ENCODE peak calls at places on chromosomes 5 and 9, in nine cellular contexts. E is thyroid gland, O is fibroblast of mammary gland, W is mucosa of descending colon, Y is astrocyte of the cerebellum, T is AG04450, P is psoas muscle, S is choroid plexus epithelial cell, B is fibroblast of pulmonary artery. K is an unnamed sample.

GRCh38 chr5:174317261-174317894 is 271.9 kb downstream of the NSG2 start:
- DNase-seq in E (peak), O (peak), W (no peak), Y (peak), T (no peak), P (no peak), S (peak), B (peak), K (peak)

GRCh38 chr9:135038826-135039225 is 48.6 kb upstream of the OLFM1 start:
- DNase-seq in E (no peak), O (no peak), W (no peak), Y (no peak), T (no peak), P (no peak), S (no peak), B (no peak), K (no peak)

GRCh38 chr9:82456621-82457020 is 468.0 kb downstream of the SPATA31D1 start:
- DNase-seq in E (no peak), O (peak), W (no peak), Y (no peak), T (peak), P (no peak), S (peak), B (peak), K (peak)

GRCh38 chr5:33401482-33402390 is 39.0 kb upstream of the TARS1 start:
- DNase-seq in E (no peak), O (peak), W (no peak), Y (peak), T (no peak), P (no peak), S (peak), B (peak), K (peak)

GRCh38 chr9:134553061-134553891 is 88.3 kb upstream of the COL5A1 start:
- DNase-seq in E (no peak), O (no peak), W (peak), Y (no peak), T (no peak), P (no peak), S (no peak), B (no peak), K (no peak)

GRCh38 chr9:117825609-117826347 is 121.6 kb downstream of the TLR4 start:
- DNase-seq in E (no peak), O (no peak), W (no peak), Y (no peak), T (no peak), P (no peak), S (no peak), B (no peak), K (no peak)

GRCh38 chr5:168579987-168580508 is 880 bp upstream of the PANK3 start:
- DNase-seq in E (no peak), O (peak), W (no peak), Y (no peak), T (no peak), P (no peak), S (no peak), B (no peak), K (no peak)

GRCh38 chr9:93048706-93049448 is 9.6 kb upstream of the SUSD3 start:
- DNase-seq in E (peak), O (no peak), W (no peak), Y (no peak), T (no peak), P (no peak), S (no peak), B (no peak), K (no peak)

GRCh38 chr5:311963-312362 is 9.6 kb upstream of the AHRR start:
- DNase-seq in E (no peak), O (no peak), W (no peak), Y (no peak), T (no peak), P (no peak), S (no peak), B (no peak), K (no peak)

GRCh38 chr9:127132375-127132774 is 9.9 kb upstream of the ANGPTL2 start:
- DNase-seq in E (no peak), O (no peak), W (no peak), Y (no peak), T (no peak), P (no peak), S (no peak), B (no peak), K (no peak)

GRCh38 chr9:36151306-36152210 is 15.0 kb downstream of the GLIPR2 start:
- DNase-seq in E (no peak), O (peak), W (peak), Y (no peak), T (no peak), P (peak), S (peak), B (peak), K (peak)

GRCh38 chr9:35546853-35547252 is 56.9 kb downstream of the RUSC2 start:
- DNase-seq in E (no peak), O (no peak), W (no peak), Y (no peak), T (no peak), P (no peak), S (no peak), B (no peak), K (no peak)

DNA sequence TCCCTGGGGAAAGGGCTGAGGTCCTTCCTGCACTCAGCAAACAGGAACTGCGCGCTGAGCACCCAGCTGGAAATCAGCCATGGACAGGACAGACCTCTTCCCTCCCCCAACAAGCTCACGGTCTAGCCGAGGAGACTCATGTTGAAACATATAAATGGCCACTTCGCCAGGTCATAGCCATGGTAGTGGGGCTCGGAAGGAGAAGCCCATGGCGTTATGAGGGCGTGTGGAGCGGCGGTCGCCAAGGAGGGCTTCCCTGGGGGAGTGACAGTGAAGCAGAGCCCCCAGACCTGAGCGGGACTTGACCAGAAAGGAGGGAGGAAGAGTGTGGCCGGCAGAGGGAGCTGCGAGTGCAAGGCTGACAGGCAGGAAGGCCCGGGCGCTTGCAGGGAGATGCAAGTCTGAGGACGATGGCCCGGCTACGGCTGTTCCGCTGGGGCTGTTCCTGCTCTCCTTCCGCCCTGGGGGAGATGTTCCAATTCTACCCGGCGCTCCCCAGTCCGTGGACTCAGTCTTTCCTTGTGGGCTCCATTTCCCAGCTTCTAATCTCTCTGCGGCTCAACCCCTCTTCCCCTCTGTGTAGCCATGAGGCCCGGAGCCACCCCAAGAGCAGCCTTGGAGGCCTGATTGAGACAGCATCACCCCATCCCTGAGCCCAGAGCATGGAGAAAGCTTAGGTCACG is 43.9 kb upstream of the PRRC2B start:
- DNase-seq in E (peak), O (peak), W (peak), Y (peak), T (peak), P (peak), S (peak), B (peak), K (peak)
- H3K4me3 ChIP-seq in E (no peak), O (no peak), W (no peak), Y (peak), T (peak), P (peak), S (peak), B (peak), K (peak)

DNA sequence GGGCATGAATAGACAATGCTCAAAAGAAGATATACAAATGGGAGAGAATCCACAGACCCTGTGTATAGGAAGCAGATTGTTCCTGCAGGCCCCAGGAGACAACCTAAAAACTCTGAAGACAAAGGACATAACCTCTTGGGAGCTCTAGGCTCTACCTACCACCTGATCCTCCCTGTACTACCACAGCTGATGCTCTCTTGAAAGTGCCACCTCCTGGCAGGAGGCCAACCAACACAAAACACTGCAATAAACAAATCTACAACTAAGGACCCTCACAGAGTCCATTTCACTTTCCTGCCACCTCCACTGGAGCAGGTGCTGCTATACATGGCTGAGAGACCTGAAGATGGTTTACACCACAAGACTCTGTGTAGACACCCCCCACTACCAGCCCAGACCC is 49.0 kb downstream of the STARD4 start:
- DNase-seq in E (no peak), O (no peak), W (no peak), Y (no peak), T (no peak), P (no peak), S (no peak), B (no peak), K (no peak)
- TF ChIP-seq CTCF in E (no peak), O (no peak), W (no peak), Y (no peak), T (no peak), P (no peak), S (no peak), B (no peak), K (no peak)

GRCh38 chr5:177365845-177366527 is 8.3 kb downstream of the RGS14 start:
- DNase-seq in E (no peak), O (no peak), W (no peak), Y (no peak), T (no peak), P (no peak), S (no peak), B (no peak), K (no peak)

GRCh38 chr5:177367981-177368960 is 10.5 kb downstream of the RGS14 start:
- DNase-seq in E (no peak), O (no peak), W (no peak), Y (no peak), T (no peak), P (no peak), S (no peak), B (no peak), K (no peak)

GRCh38 chr5:177364159-177364962 is 6.6 kb downstream of the RGS14 start:
- DNase-seq in E (no peak), O (peak), W (peak), Y (no peak), T (no peak), P (no peak), S (no peak), B (peak), K (no peak)

GRCh38 chr5:177367323-177367848 is 9.7 kb downstream of the RGS14 start:
- DNase-seq in E (no peak), O (no peak), W (no peak), Y (no peak), T (no peak), P (no peak), S (no peak), B (no peak), K (no peak)

DNA sequence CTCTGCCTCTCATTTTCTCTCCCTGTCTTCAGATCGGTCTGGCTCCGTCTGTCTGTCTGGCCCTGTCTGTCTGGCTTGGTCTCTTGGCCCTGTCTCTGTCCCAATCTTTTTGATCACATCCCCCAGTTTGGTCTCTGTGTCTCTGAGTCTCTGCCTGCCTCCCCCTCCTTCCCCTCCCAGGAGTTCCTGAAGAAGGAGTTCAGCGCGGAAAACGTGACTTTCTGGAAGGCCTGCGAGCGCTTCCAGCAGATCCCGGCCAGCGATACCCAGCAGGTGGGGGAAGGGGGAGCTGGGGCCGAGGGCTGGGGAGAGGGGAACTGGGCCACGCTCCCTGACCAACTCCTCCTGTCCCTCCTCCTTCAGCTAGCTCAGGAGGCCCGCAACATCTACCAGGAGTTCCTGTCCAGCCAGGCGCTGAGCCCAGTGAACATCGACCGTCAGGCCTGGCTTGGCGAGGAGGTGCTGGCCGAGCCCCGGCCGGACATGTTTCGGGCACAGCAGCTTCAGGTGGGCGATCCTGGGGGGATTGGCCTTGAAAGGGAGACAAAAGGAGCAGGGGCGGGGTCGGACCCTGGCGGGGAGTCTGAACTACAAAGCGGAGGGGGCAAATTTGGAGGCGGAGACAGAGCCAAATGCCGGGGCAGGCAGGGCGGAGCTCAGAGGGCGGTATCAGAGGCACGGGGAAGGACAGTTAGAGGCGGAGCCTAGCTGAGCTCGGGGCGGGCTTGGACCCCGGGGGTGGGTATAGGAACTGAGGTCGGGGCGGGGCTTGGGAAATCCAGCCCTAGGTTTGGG is 9.0 kb downstream of the RGS14 start:
- DNase-seq in E (peak), O (peak), W (peak), Y (peak), T (no peak), P (peak), S (peak), B (peak), K (peak)
- H3K4me3 ChIP-seq in E (peak), O (peak), W (no peak), Y (peak), T (peak), P (peak), S (peak), B (peak), K (peak)

GRCh38 chr5:110625376-110625999 is 101.0 kb downstream of the TMEM232 start:
- DNase-seq in E (no peak), O (peak), W (no peak), Y (peak), T (no peak), P (no peak), S (peak), B (peak), K (peak)
- TF ChIP-seq CTCF in E (no peak), O (peak), W (no peak), Y (no peak), T (peak), P (peak), S (peak), B (peak), K (peak)

K was measured in AG10803.